ENCODE peak calls at places on chromosome 21, in four cellular contexts. One of them, this sample, is unnamed.

GRCh38 chr21:34822957-34823356 is 154.2 kb downstream of the CLIC6 start:
- DNase-seq in GM12878: no peak
- DNase-seq in K562: no peak
- DNase-seq in HepG2: no peak
- DNase-seq in this sample: no peak

GRCh38 chr21:37041706-37042271 is 31.1 kb downstream of the PIGP start:
- DNase-seq in HepG2: no peak
- DNase-seq in K562: no peak
- DNase-seq in GM12878: no peak
- DNase-seq in this sample: no peak

GRCh38 chr21:31173881-31174555 is 135.7 kb upstream of the KRTAP19-8 start:
- DNase-seq in GM12878: no peak
- DNase-seq in K562: peak
- DNase-seq in HepG2: no peak
- DNase-seq in this sample: peak

GRCh38 chr21:38797470-38797869 is 8.3 kb upstream of the ETS2 start:
- DNase-seq in GM12878: no peak
- DNase-seq in K562: peak
- DNase-seq in HepG2: peak
- DNase-seq in this sample: no peak

GRCh38 chr21:41443562-41443961 is 17.5 kb downstream of the MX1 start:
- DNase-seq in GM12878: no peak
- DNase-seq in K562: no peak
- DNase-seq in HepG2: no peak
- DNase-seq in this sample: no peak

GRCh38 chr21:28963831-28964230 is 28.8 kb downstream of the LTN1 start:
- DNase-seq in GM12878: no peak
- DNase-seq in HepG2: no peak
- DNase-seq in K562: no peak
- DNase-seq in this sample: no peak

GRCh38 chr21:38646213-38646837 is 148.0 kb upstream of the ERG start:
- DNase-seq in HepG2: no peak
- DNase-seq in K562: no peak
- DNase-seq in GM12878: no peak
- DNase-seq in this sample: no peak

GRCh38 chr21:31203371-31204054 is 140.5 kb downstream of the TIAM1 start:
- DNase-seq in K562: no peak
- DNase-seq in HepG2: no peak
- DNase-seq in GM12878: no peak
- DNase-seq in this sample: no peak

GRCh38 chr21:28615276-28615675 is 377.4 kb downstream of the LTN1 start:
- DNase-seq in GM12878: no peak
- DNase-seq in HepG2: no peak
- DNase-seq in K562: no peak
- DNase-seq in this sample: no peak

GRCh38 chr21:43994646-43995045 is 17.5 kb upstream of the TRAPPC10 start:
- DNase-seq in GM12878: no peak
- DNase-seq in HepG2: no peak
- DNase-seq in K562: no peak
- DNase-seq in this sample: no peak

GRCh38 chr21:15051652-15052554 is 12.9 kb downstream of the NRIP1 start:
- DNase-seq in GM12878: no peak
- DNase-seq in HepG2: no peak
- DNase-seq in K562: no peak
- DNase-seq in this sample: no peak

GRCh38 chr21:43889055-43889454 is 24.0 kb downstream of the AGPAT3 start:
- DNase-seq in HepG2: no peak
- DNase-seq in K562: no peak
- DNase-seq in GM12878: no peak
- DNase-seq in this sample: no peak

GRCh38 chr21:41358193-41359166 is 3.3 kb upstream of the MX2 start:
- DNase-seq in GM12878: no peak
- DNase-seq in HepG2: no peak
- DNase-seq in K562: no peak
- DNase-seq in this sample: no peak

GRCh38 chr21:42513985-42514882 is 582 bp downstream of the SLC37A1 start:
- DNase-seq in K562: peak
- DNase-seq in HepG2: no peak
- DNase-seq in GM12878: no peak
- DNase-seq in this sample: peak

GRCh38 chr21:43290529-43291346 is 121.9 kb downstream of the CRYAA start:
- DNase-seq in K562: no peak
- DNase-seq in HepG2: no peak
- DNase-seq in GM12878: no peak
- DNase-seq in this sample: no peak

GRCh38 chr21:38325761-38326420 is 69.1 kb downstream of the KCNJ15 start:
- DNase-seq in K562: no peak
- DNase-seq in HepG2: no peak
- DNase-seq in GM12878: no peak
- DNase-seq in this sample: no peak

GRCh38 chr21:35825954-35826353 is 234.4 kb downstream of the SETD4 start:
- DNase-seq in K562: no peak
- DNase-seq in HepG2: no peak
- DNase-seq in GM12878: no peak
- DNase-seq in this sample: no peak

GRCh38 chr21:39003982-39004775 is 179.1 kb downstream of the PSMG1 start:
- DNase-seq in HepG2: no peak
- DNase-seq in K562: no peak
- DNase-seq in GM12878: no peak
- DNase-seq in this sample: no peak

GRCh38 chr21:40925481-40925880 is 78.5 kb upstream of the DSCAM start:
- DNase-seq in GM12878: no peak
- DNase-seq in HepG2: no peak
- DNase-seq in K562: no peak
- DNase-seq in this sample: no peak

GRCh38 chr21:42039470-42039901 is 29.3 kb upstream of the ZBTB21 start:
- DNase-seq in K562: no peak
- DNase-seq in HepG2: no peak
- DNase-seq in GM12878: no peak
- DNase-seq in this sample: no peak

GRCh38 chr21:28932717-28933116 is 60.0 kb downstream of the LTN1 start:
- DNase-seq in K562: no peak
- DNase-seq in HepG2: no peak
- DNase-seq in GM12878: no peak
- DNase-seq in this sample: no peak

GRCh38 chr21:43817157-43818086 is 28.0 kb downstream of the RRP1 start:
- DNase-seq in HepG2: no peak
- DNase-seq in GM12878: no peak
- DNase-seq in K562: no peak
- DNase-seq in this sample: no peak

GRCh38 chr21:44370027-44370735 is 16.8 kb downstream of the TRPM2 start:
- DNase-seq in K562: peak
- DNase-seq in GM12878: no peak
- DNase-seq in HepG2: peak
- DNase-seq in this sample: peak

GRCh38 chr21:38181101-38181500 is 75.7 kb upstream of the KCNJ15 start:
- DNase-seq in HepG2: no peak
- DNase-seq in K562: no peak
- DNase-seq in GM12878: no peak
- DNase-seq in this sample: no peak

GRCh38 chr21:17784604-17785402 is 34.4 kb downstream of the C21orf91 start:
- DNase-seq in GM12878: peak
- DNase-seq in K562: no peak
- DNase-seq in HepG2: no peak
- DNase-seq in this sample: no peak

GRCh38 chr21:44567481-44568171 is 5.9 kb upstream of the KRTAP10-4 start:
- DNase-seq in K562: no peak
- DNase-seq in HepG2: no peak
- DNase-seq in GM12878: no peak
- DNase-seq in this sample: no peak

GRCh38 chr21:38879912-38880577 is 74.3 kb downstream of the ETS2 start:
- DNase-seq in HepG2: no peak
- DNase-seq in K562: no peak
- DNase-seq in GM12878: no peak
- DNase-seq in this sample: no peak

GRCh38 chr21:25176637-25177412 is 430.5 kb downstream of the MRPL39 start:
- DNase-seq in HepG2: no peak
- DNase-seq in K562: no peak
- DNase-seq in GM12878: peak
- DNase-seq in this sample: no peak

GRCh38 chr21:43866233-43866632 is 1.2 kb downstream of the AGPAT3 start:
- DNase-seq in GM12878: no peak
- DNase-seq in K562: peak
- DNase-seq in HepG2: no peak
- DNase-seq in this sample: peak

GRCh38 chr21:21898801-21899200 is 900.6 kb downstream of the NCAM2 start:
- DNase-seq in GM12878: no peak
- DNase-seq in HepG2: no peak
- DNase-seq in K562: no peak
- DNase-seq in this sample: no peak

GRCh38 chr21:35730325-35730724 is 330.0 kb downstream of the SETD4 start:
- DNase-seq in GM12878: no peak
- DNase-seq in K562: no peak
- DNase-seq in HepG2: no peak
- DNase-seq in this sample: no peak

GRCh38 chr21:42038826-42039425 is 28.8 kb upstream of the ZBTB21 start:
- DNase-seq in K562: no peak
- DNase-seq in GM12878: no peak
- DNase-seq in HepG2: no peak
- DNase-seq in this sample: no peak

GRCh38 chr21:28509031-28509430 is 483.6 kb downstream of the LTN1 start:
- DNase-seq in GM12878: no peak
- DNase-seq in HepG2: no peak
- DNase-seq in K562: no peak
- DNase-seq in this sample: no peak

GRCh38 chr21:41597811-41598231 is 89.9 kb upstream of the TMPRSS2 start:
- DNase-seq in HepG2: no peak
- DNase-seq in GM12878: no peak
- DNase-seq in K562: no peak
- DNase-seq in this sample: no peak

GRCh38 chr21:45749974-45750373 is 106.4 kb downstream of the PCBP3 start:
- DNase-seq in K562: no peak
- DNase-seq in GM12878: no peak
- DNase-seq in HepG2: no peak
- DNase-seq in this sample: no peak

GRCh38 chr21:45748593-45748992 is 105.1 kb downstream of the PCBP3 start:
- DNase-seq in GM12878: no peak
- DNase-seq in K562: no peak
- DNase-seq in HepG2: no peak
- DNase-seq in this sample: no peak

GRCh38 chr21:45747802-45748445 is 104.4 kb downstream of the PCBP3 start:
- DNase-seq in K562: no peak
- DNase-seq in GM12878: no peak
- DNase-seq in HepG2: no peak
- DNase-seq in this sample: no peak

GRCh38 chr21:45745256-45745655 is 101.7 kb downstream of the PCBP3 start:
- DNase-seq in K562: no peak
- DNase-seq in HepG2: no peak
- DNase-seq in GM12878: no peak
- DNase-seq in this sample: no peak

GRCh38 chr21:45747233-45747766 is 103.8 kb downstream of the PCBP3 start:
- DNase-seq in K562: no peak
- DNase-seq in GM12878: no peak
- DNase-seq in HepG2: no peak
- DNase-seq in this sample: no peak
- TF ChIP-seq FOXM1 in K562: no peak
- TF ChIP-seq FOXM1 in GM12878: no peak
- TF ChIP-seq FOXM1 in HepG2: no peak
- TF ChIP-seq FOXM1 in this sample: no peak

GRCh38 chr21:32918467-32919140 is 107.1 kb upstream of the OLIG2 start:
- DNase-seq in K562: no peak
- DNase-seq in GM12878: no peak
- DNase-seq in HepG2: no peak
- DNase-seq in this sample: no peak

GRCh38 chr21:32915099-32915498 is 110.6 kb upstream of the OLIG2 start:
- DNase-seq in K562: no peak
- DNase-seq in GM12878: no peak
- DNase-seq in HepG2: no peak
- DNase-seq in this sample: no peak

GRCh38 chr21:32916088-32916487 is 109.6 kb upstream of the OLIG2 start:
- DNase-seq in K562: no peak
- DNase-seq in GM12878: no peak
- DNase-seq in HepG2: no peak
- DNase-seq in this sample: no peak

GRCh38 chr21:32917392-32918135 is 108.2 kb upstream of the OLIG2 start:
- DNase-seq in K562: no peak
- DNase-seq in GM12878: no peak
- DNase-seq in HepG2: no peak
- DNase-seq in this sample: no peak

GRCh38 chr21:32916522-32917099 is 109.1 kb upstream of the OLIG2 start:
- DNase-seq in HepG2: peak
- DNase-seq in GM12878: no peak
- DNase-seq in K562: peak
- DNase-seq in this sample: peak
- TF ChIP-seq BHLHE40 in HepG2: no peak
- TF ChIP-seq BHLHE40 in GM12878: no peak
- TF ChIP-seq BHLHE40 in K562: no peak
- TF ChIP-seq BHLHE40 in this sample: no peak

DNA sequence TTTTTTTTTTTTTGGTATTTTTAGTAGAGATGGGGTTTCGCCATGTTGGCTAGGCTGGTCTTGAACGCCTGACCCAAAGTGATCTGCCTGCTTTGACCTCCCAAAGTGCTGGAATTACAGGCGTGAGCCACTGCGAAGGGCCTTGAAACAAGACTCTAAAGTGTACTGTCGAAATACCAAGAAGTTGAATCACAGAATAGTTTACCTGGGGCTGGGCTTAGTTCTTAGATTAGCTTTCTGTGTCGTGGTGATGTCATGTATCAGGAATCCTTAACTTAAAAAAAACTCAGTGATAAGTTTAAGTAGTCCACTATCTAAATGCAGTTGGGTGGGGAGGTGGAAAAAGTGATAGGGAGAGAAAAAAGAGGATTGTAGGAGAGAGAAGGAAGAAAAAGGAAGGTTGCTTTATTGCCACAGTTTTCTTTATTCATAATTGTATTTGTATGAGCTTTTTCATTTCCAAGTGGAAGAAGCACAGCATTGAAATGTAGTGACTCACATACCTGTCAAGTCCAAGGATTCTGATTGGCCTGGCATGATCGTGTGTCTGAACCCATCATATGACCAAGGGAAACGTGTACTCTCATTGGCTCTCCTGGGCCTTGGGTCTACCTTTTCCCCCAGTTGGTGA is 13.4 kb downstream of the ITSN1 start:
- DNase-seq in K562: peak
- DNase-seq in GM12878: no peak
- DNase-seq in HepG2: no peak
- DNase-seq in this sample: peak
- TF ChIP-seq FOXM1 in K562: no peak
- TF ChIP-seq FOXM1 in GM12878: no peak
- TF ChIP-seq FOXM1 in HepG2: no peak
- TF ChIP-seq FOXM1 in this sample: no peak

DNA sequence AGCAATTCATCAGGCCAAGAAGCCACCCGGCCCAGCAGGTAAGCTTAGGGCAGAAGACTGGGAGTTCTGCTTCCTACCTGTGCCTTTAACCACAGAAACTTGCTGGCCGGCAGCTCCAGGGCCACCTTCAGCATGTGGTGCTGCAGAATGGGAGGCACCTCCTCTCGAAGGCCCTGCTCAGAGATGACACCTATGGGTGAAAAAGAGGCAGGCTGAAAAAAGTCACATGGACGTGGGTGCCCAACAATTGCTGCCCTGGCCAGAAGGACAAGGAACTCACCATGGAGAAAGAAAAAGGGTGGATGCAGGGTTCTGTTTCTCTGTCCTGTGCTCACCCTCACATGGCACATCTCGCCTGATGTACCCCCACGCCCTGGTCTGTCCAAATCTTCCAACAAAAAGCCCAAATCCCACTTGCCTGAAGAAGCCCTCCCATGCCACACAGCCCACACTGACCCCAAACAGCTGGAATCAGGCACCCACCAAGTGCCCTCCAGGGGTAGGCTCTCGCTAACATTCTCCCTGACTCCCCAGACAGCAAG is 33.0 kb downstream of the URB1 start:
- DNase-seq in HepG2: peak
- DNase-seq in K562: no peak
- DNase-seq in GM12878: no peak
- DNase-seq in this sample: no peak
- TF ChIP-seq BHLHE40 in HepG2: no peak
- TF ChIP-seq BHLHE40 in K562: no peak
- TF ChIP-seq BHLHE40 in GM12878: no peak
- TF ChIP-seq BHLHE40 in this sample: no peak

This sample was measured in HEK293T.